ENCODE peak calls at places on chromosomes 16 and 17, in four cellular contexts. M is fibroblast of mammary gland, F is sigmoid colon, X is PC-3. L is an unnamed sample.

GRCh38 chr16:28172331-28172730 is 39.4 kb downstream of the XPO6 start:
- DNase-seq in M (no peak), F (no peak), X (no peak), L (no peak)

GRCh38 chr17:81346090-81346907 is 49.0 kb upstream of the BAHCC1 start:
- DNase-seq in M (peak), F (peak), X (peak), L (peak)

GRCh38 chr17:77995146-77995852 is 36.8 kb downstream of the TNRC6C start:
- DNase-seq in M (no peak), F (no peak), X (no peak), L (peak)

GRCh38 chr17:17070931-17071330 is 28.7 kb downstream of the MPRIP start:
- DNase-seq in M (no peak), F (peak), X (no peak), L (no peak)

GRCh38 chr16:53817812-53818211 is 113.9 kb downstream of the FTO start:
- DNase-seq in M (peak), F (no peak), X (peak), L (peak)

GRCh38 chr17:5585814-5586558 is 1.7 kb upstream of the NLRP1 start:
- DNase-seq in M (no peak), F (no peak), X (peak), L (no peak)

GRCh38 chr16:49491111-49491670 is 117.6 kb downstream of the C16orf78 start:
- DNase-seq in M (no peak), F (peak), X (no peak), L (no peak)

GRCh38 chr16:50584033-50584722 is 36.0 kb downstream of the NKD1 start:
- DNase-seq in M (no peak), F (no peak), X (no peak), L (no peak)

GRCh38 chr16:11972128-11972527 is 4.4 kb upstream of the SNX29 start:
- DNase-seq in M (peak), F (no peak), X (peak), L (peak)

GRCh38 chr17:48711128-48711527 is 11.2 kb downstream of the PRAC1 start:
- DNase-seq in M (no peak), F (no peak), X (no peak), L (no peak)

GRCh38 chr16:678858-679807 is 1.1 kb upstream of the STUB1 start:
- DNase-seq in M (peak), F (peak), X (peak), L (peak)

GRCh38 chr17:46771601-46772012 is 46.9 kb downstream of the WNT3 start:
- DNase-seq in M (no peak), F (no peak), X (peak), L (peak)

GRCh38 chr17:4786516-4786915 is 352 bp upstream of the VMO1 start:
- DNase-seq in M (peak), F (no peak), X (no peak), L (peak)

GRCh38 chr16:1903220-1903574 is 15.0 kb downstream of the HS3ST6 start:
- DNase-seq in M (no peak), F (no peak), X (no peak), L (no peak)

GRCh38 chr16:59886021-59886420 is 1151.9 kb upstream of the GOT2 start:
- DNase-seq in M (peak), F (peak), X (peak), L (peak)

GRCh38 chr17:41592601-41593305 is 6.1 kb upstream of the KRT14 start:
- DNase-seq in M (no peak), F (peak), X (no peak), L (no peak)

GRCh38 chr16:19130852-19131808 is 17.4 kb downstream of the ITPRIPL2 start:
- DNase-seq in M (peak), F (peak), X (peak), L (peak)

GRCh38 chr17:49992191-49992932 is 2.7 kb downstream of the DLX3 start:
- DNase-seq in M (no peak), F (no peak), X (no peak), L (no peak)

GRCh38 chr17:16517477-16517876 is 25.5 kb upstream of the LRRC75A start:
- DNase-seq in M (no peak), F (no peak), X (no peak), L (no peak)

GRCh38 chr17:55709984-55710383 is 12.7 kb downstream of the TMEM100 start:
- DNase-seq in M (no peak), F (peak), X (no peak), L (no peak)

GRCh38 chr16:80346160-80346632 is 194.6 kb upstream of the DYNLRB2 start:
- DNase-seq in M (peak), F (no peak), X (no peak), L (peak)

GRCh38 chr16:56419740-56420548 is 5.4 kb downstream of the AMFR start:
- DNase-seq in M (no peak), F (no peak), X (no peak), L (no peak)

GRCh38 chr17:45070809-45071208 is 9.7 kb downstream of the NMT1 start:
- DNase-seq in M (no peak), F (no peak), X (no peak), L (peak)

GRCh38 chr16:84730406-84731106 is 30.8 kb downstream of the USP10 start:
- DNase-seq in M (peak), F (peak), X (peak), L (peak)
- H3K4me3 ChIP-seq in M (peak), F (no peak), X (peak), L (no peak)

GRCh38 chr17:10144456-10144855 is 54.0 kb downstream of the GAS7 start:
- DNase-seq in M (no peak), F (no peak), X (no peak), L (no peak)

GRCh38 chr17:10136258-10136981 is 62.0 kb downstream of the GAS7 start:
- DNase-seq in M (no peak), F (no peak), X (no peak), L (no peak)

GRCh38 chr17:10144976-10145375 is 53.4 kb downstream of the GAS7 start:
- DNase-seq in M (no peak), F (no peak), X (no peak), L (no peak)

GRCh38 chr17:10139560-10139959 is 58.8 kb downstream of the GAS7 start:
- DNase-seq in M (no peak), F (no peak), X (no peak), L (no peak)

DNA sequence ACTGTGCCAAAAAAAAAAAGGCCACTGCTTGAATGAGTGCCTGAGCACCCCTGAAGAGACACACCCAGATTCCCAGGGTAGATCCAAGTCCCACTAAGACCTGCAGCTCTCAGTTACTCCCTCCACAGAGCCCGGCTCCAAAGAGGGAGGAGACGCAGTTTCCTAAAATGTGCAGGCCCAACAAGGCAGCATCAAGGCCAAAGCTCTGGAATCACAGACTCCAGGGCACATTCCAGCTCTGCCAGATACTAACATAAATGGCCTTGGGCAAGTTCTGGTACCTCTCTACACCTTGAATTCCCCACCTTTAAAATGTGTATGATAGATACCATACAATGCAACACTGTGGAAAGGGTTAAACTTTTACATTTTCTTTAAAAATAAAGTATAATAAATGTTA is 57.0 kb downstream of the GAS7 start:
- DNase-seq in M (no peak), F (no peak), X (no peak), L (no peak)
- TF ChIP-seq CTCF in M (no peak), F (no peak), X (no peak), L (no peak)

GRCh38 chr17:42852351-42852750 is 1.4 kb downstream of the AOC3 start:
- DNase-seq in M (no peak), F (peak), X (no peak), L (no peak)

GRCh38 chr17:42853597-42853967 is 2.6 kb downstream of the AOC3 start:
- DNase-seq in M (no peak), F (peak), X (no peak), L (no peak)

GRCh38 chr17:42853004-42853403 is 2.0 kb downstream of the AOC3 start:
- DNase-seq in M (no peak), F (peak), X (no peak), L (no peak)

GRCh38 chr17:42855048-42855596 is 4.1 kb downstream of the AOC3 start:
- DNase-seq in M (no peak), F (peak), X (no peak), L (no peak)

DNA sequence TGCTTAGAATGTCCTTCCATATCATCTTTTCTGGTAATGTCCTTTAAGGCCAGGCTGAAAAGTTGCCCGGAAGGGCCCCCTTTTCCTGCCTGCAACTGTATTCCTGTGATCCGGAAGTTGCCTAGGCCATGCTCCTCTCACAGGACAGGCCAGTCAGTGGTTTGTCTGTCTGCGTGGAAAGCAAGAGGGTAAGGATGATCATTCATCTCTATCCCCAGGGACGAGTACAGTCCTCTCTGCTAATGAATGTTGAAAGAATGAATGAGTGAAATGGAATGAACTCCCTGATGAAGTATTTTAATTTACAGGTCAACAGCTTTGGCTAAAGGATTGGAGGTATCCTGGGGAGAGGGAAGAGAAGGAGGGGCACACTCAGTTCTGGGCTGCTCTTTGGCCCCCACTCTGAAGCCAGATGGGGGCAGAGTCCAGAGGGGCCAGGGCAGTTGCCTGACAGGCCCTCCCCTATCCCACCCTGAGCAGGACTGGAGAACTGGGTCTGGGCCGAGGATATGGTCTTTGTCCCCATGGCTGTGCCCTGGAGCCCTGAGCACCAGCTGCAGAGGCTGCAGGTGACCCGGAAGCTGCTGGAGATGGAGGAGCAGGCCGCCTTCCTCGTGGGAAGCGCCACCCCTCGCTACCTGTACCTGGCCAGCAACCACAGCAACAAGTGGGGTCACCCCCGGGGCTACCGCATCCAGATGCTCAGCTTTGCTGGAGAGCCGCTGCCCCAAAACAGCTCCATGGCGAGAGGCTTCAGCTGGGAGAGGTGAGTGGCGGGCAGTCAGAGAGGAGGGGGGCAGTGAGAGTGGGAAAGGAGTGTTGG is 3.2 kb downstream of the AOC3 start:
- DNase-seq in M (no peak), F (peak), X (no peak), L (no peak)
- H3K4me3 ChIP-seq in M (no peak), F (peak), X (no peak), L (no peak)

DNA sequence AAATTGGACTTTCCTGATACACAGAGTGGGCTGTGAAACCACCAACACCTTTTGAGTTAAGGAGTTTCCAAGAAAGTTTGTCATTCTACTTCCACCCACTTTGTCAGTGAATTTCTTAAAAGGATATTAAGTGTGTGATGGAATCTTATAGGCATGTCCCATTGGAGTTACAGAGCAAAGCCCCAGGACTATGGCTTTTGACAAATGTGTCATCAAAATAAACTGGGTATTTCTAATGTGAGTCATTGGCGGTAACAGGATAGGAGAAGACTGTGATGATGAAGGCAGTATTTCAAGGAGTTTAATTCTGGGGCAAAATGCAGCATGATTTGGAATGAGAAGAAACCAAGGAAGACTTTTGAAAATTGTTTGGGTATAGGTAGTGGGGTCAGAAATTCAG is 1013.8 kb upstream of the EEF2KMT start:
- DNase-seq in M (no peak), F (no peak), X (no peak), L (no peak)
- TF ChIP-seq CTCF in M (no peak), F (no peak), X (no peak), L (no peak)

GRCh38 chr16:52741386-52741785 is 194.4 kb upstream of the TOX3 start:
- DNase-seq in M (no peak), F (no peak), X (no peak), L (no peak)
- H3K4me3 ChIP-seq in M (no peak), F (no peak), X (no peak), L (no peak)

L was measured in cardiac fibroblast.